ENCODE peak calls at places on chromosomes 12 and 14, in nine cellular contexts. W is OCI-LY7, V is fibroblast of lung, J is adrenal gland, I is DND-41, H is esophagus muscularis mucosa, P is RWPE2, F is WERI-Rb-1, M is Karpas-422. R is an unnamed sample.

GRCh38 chr12:114045333-114045732 is 79.2 kb upstream of the RBM19 start:
- DNase-seq in M (no peak), I (no peak), V (no peak), W (no peak), H (no peak), P (no peak), F (no peak), J (no peak), R (no peak)

GRCh38 chr14:102898776-102899515 is 23.5 kb upstream of the AMN start:
- DNase-seq in H (no peak), W (no peak), M (no peak), J (no peak), P (peak; percentile 70), F (no peak), I (no peak), V (no peak), R (no peak)

GRCh38 chr14:55749201-55749812 is 169.3 kb downstream of the KTN1 start:
- DNase-seq in J (no peak), H (no peak), W (no peak), V (no peak), M (no peak), P (no peak), I (peak; percentile 81), F (no peak), R (no peak)

GRCh38 chr12:24562761-24563392 is 386.0 kb downstream of the BCAT1 start:
- DNase-seq in W (no peak), P (no peak), I (no peak), H (no peak), J (no peak), F (peak; percentile 16), V (peak; percentile 52), M (no peak), R (no peak)

GRCh38 chr12:73226585-73226984 is 954.4 kb downstream of the TRHDE start:
- DNase-seq in V (no peak), J (no peak), W (no peak), P (no peak), M (no peak), I (no peak), F (no peak), H (no peak), R (no peak)

GRCh38 chr14:70822706-70823185 is 13.4 kb upstream of the MAP3K9 start:
- DNase-seq in I (peak; percentile 56), F (peak; percentile 63), H (no peak), W (no peak), M (no peak), V (peak; percentile 30), P (no peak), J (peak; percentile 42), R (peak; percentile 46)

GRCh38 chr12:112906712-112907414 is at the start of gene OAS1:
- DNase-seq in I (peak; percentile 74), J (peak; percentile 74), M (peak; percentile 72), V (peak; percentile 14), P (no peak), F (no peak), W (peak; percentile 80), H (no peak), R (peak; percentile 84)

GRCh38 chr12:65016881-65017650 is 104.0 kb downstream of the WIF1 start:
- DNase-seq in W (no peak), V (no peak), J (no peak), H (no peak), F (no peak), I (no peak), M (no peak), P (no peak), R (no peak)

GRCh38 chr12:88572785-88573565 is 7.3 kb downstream of the KITLG start:
- DNase-seq in P (no peak), I (no peak), J (no peak), M (no peak), F (no peak), W (no peak), H (no peak), V (no peak), R (no peak)

GRCh38 chr14:43894534-43894933 is 612.5 kb downstream of the FSCB start:
- DNase-seq in H (no peak), J (no peak), F (no peak), V (no peak), P (no peak), W (peak; percentile 43), M (peak; percentile 81), I (no peak), R (no peak)

GRCh38 chr12:28937196-28937595 is 211.9 kb upstream of the FAR2 start:
- DNase-seq in H (no peak), V (peak; percentile 91), I (no peak), M (no peak), P (no peak), F (no peak), W (no peak), J (no peak), R (no peak)

GRCh38 chr12:64582111-64582510 is 28.2 kb upstream of the RASSF3 start:
- DNase-seq in H (no peak), P (no peak), W (no peak), J (no peak), M (no peak), V (no peak), F (no peak), I (no peak), R (no peak)

GRCh38 chr14:93065272-93065730 is 50.4 kb downstream of the ITPK1 start:
- DNase-seq in I (no peak), W (no peak), V (no peak), H (no peak), F (no peak), M (no peak), J (no peak), P (no peak), R (no peak)

GRCh38 chr14:77186911-77187648 is 5.5 kb downstream of the TMEM63C start:
- DNase-seq in J (peak; percentile 89), M (no peak), F (peak; percentile 81), H (no peak), W (no peak), P (no peak), V (peak; percentile 93), I (no peak), R (no peak)

GRCh38 chr12:30417697-30418231 is 277.9 kb downstream of the IPO8 start:
- DNase-seq in V (peak; percentile 99), I (no peak), J (no peak), P (peak; percentile 61), M (no peak), H (no peak), W (no peak), F (no peak), R (no peak)

GRCh38 chr12:107092669-107093546 is 441 bp downstream of the CRY1 start:
- DNase-seq in P (peak; percentile 58), M (no peak), F (peak; percentile 31), H (peak; percentile 92), W (no peak), J (peak; percentile 57), V (peak; percentile 64), I (peak; percentile 67), R (peak; percentile 54)

GRCh38 chr12:107088912-107089311 is 4.4 kb downstream of the CRY1 start:
- DNase-seq in F (no peak), H (no peak), W (no peak), M (no peak), J (no peak), P (no peak), I (no peak), V (no peak), R (no peak)

GRCh38 chr12:107093547-107094448 is at the start of gene CRY1:
- DNase-seq in P (peak; percentile 94), M (no peak), W (no peak), H (peak; percentile 99), I (peak; percentile 92), V (peak; percentile 92), F (peak; percentile 94), J (peak; percentile 97), R (peak; percentile 96)

GRCh38 chr12:107091989-107092641 is 1.2 kb downstream of the CRY1 start:
- DNase-seq in I (peak; percentile 56), P (no peak), V (peak; percentile 93), H (peak; percentile 92), J (peak; percentile 54), W (peak; percentile 20), F (peak; percentile 58), M (peak; percentile 78), R (peak; percentile 57)

GRCh38 chr12:107091381-107091780 is 2.0 kb downstream of the CRY1 start:
- DNase-seq in J (no peak), W (no peak), P (no peak), H (peak; percentile 70), F (no peak), I (no peak), M (no peak), V (peak; percentile 79), R (no peak)
- H3K4me3 ChIP-seq in J (peak overlapping the region; percentile 88), W (no peak overlapping the region), P (peak overlapping the region; percentile 54), H (peak overlapping the region; percentile 80), F (no peak overlapping the region), I (no peak overlapping the region), M (no peak overlapping the region), V (peak overlapping the region; percentile 22), R (no peak overlapping the region)

DNA sequence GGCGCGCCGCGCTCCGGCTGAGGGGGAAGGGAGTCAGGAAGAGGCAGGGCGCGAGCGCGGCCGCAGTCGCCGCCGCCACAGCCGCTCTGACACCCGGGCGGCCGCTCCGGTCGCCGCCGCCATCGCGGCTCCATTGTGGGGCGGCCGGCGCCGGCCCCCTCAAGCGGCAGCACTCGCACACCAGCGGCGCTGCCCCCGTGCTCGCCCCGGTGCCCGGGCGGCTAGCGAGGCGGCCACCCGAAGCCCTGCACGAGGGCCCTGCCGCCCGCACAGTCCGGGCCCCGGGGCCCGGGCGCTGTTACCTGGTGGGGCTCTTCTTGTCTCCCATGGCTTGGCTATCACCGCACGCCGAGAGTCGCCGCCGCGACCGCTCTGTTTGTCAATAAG is 202 bp downstream of the YAF2 start:
- DNase-seq in F (no peak), V (no peak), W (no peak), J (no peak), I (no peak), H (no peak), P (no peak), M (no peak), R (no peak)
- H3K27ac ChIP-seq in F (peak overlapping the region; percentile 96), V (peak overlapping the region; percentile 66), W (peak overlapping the region; percentile 61), J (peak overlapping the region; percentile 91), I (peak overlapping the region; percentile 79), H (peak overlapping the region; percentile 93), P (peak overlapping the region; percentile 56), M (peak overlapping the region; percentile 70), R (peak overlapping the region; percentile 88)

DNA sequence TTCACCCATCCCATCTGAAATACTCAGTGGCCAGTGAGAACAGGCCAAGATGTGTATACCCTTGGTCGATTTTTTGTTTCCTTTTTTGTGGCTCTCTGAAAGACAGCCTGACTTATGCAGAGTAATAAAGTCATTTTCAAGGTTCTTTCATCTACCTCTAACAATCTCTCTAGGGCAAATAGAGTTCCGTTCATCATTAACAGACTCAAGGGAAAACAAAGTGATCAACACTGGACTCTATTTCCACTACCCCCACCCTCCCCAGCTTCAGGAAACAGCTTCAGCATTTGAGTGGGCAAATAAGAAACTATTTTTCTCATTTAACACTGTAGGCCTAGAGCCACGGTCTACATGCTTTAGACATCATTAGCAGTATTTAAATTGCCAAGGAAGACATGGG is 15.9 kb downstream of the PRKAB1 start:
- DNase-seq in P (no peak), W (no peak), I (no peak), F (no peak), V (no peak), M (no peak), J (no peak), H (no peak), R (peak; percentile 27)
- H3K36me3 ChIP-seq in P (peaks cover 35% of the 10 kb centered on the region), W (peaks cover 82% of the 10 kb centered on the region), I (peaks cover 68% of the 10 kb centered on the region), F (peaks cover 59% of the 10 kb centered on the region), V (peaks cover 19% of the 10 kb centered on the region), M (peaks cover 24% of the 10 kb centered on the region), J (peaks cover 33% of the 10 kb centered on the region), H (peaks cover 42% of the 10 kb centered on the region), R (peaks cover 16% of the 10 kb centered on the region)

DNA sequence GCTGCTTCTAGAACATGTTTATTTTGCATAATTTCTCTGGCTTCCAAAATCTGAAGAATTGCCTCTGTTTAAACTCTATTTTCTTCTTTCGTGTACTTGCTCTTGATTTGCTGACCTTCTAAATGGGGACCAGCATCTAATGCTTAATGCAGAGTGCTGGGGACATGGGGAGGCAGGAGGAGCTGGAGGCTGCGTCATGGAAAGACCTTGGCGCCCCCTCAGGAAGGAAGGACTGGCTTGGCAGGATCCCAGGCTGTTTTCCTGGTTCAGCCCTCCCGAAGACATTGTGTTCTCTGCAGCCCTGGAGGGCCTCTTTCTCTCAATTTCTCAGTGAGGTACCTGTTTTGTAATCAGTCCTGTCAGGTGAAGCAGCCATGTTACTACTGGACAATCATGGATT is 5.5 kb downstream of the PRKCH start:
- DNase-seq in V (no peak), I (no peak), W (no peak), M (no peak), J (peak; percentile 71), P (no peak), H (no peak), F (no peak), R (peak; percentile 41)
- H3K4me3 ChIP-seq in V (no peak overlapping the region), I (no peak overlapping the region), W (no peak overlapping the region), M (no peak overlapping the region), J (peak overlapping the region; percentile 6), P (no peak overlapping the region), H (no peak overlapping the region), F (no peak overlapping the region), R (no peak overlapping the region)

R was measured in colonic mucosa.